ENCODE peak calls at places on chromosome 1, in eight cellular contexts. S is esophagus muscularis mucosa, B is Panc1, N is sigmoid colon, Q is stomach, Y is breast epithelium, K is prostate gland, I is endothelial cell of umbilical vein. D is an unnamed sample.

GRCh38 chr1:57485643-57486042 is 61.8 kb upstream of the DAB1 start:
- DNase-seq in S (no peak), B (no peak), N (no peak), Q (no peak), Y (no peak), K (no peak), I (peak; percentile 19), D (no peak)

GRCh38 chr1:58689167-58689566 is 10.7 kb downstream of the MYSM1 start:
- DNase-seq in S (no peak), B (no peak), N (no peak), Q (no peak), Y (no peak), K (no peak), I (no peak), D (no peak)

GRCh38 chr1:28109639-28110038 is 21.2 kb upstream of the EYA3 start:
- DNase-seq in S (no peak), B (no peak), N (no peak), Q (no peak), Y (no peak), K (no peak), I (no peak), D (no peak)

GRCh38 chr1:208233546-208233945 is 10.6 kb downstream of the PLXNA2 start:
- DNase-seq in S (no peak), B (no peak), N (no peak), Q (peak; percentile 78), Y (no peak), K (peak; percentile 36), I (peak; percentile 54), D (no peak)

GRCh38 chr1:180728472-180729106 is 96.8 kb downstream of the XPR1 start:
- DNase-seq in S (no peak), B (no peak), N (no peak), Q (no peak), Y (no peak), K (no peak), I (no peak), D (no peak)

GRCh38 chr1:27394925-27395324 is 2.5 kb downstream of the GPR3 start:
- DNase-seq in S (no peak), B (no peak), N (no peak), Q (no peak), Y (no peak), K (no peak), I (no peak), D (no peak)

GRCh38 chr1:99177465-99177864 is 86.8 kb upstream of the PLPPR4 start:
- DNase-seq in S (no peak), B (no peak), N (no peak), Q (no peak), Y (no peak), K (no peak), I (no peak), D (no peak)

GRCh38 chr1:3003039-3003940 is 18.0 kb upstream of the ACTRT2 start:
- DNase-seq in S (no peak), B (no peak), N (peak; percentile 36), Q (no peak), Y (no peak), K (no peak), I (no peak), D (no peak)

GRCh38 chr1:85584264-85584781 is 3.8 kb downstream of the CCN1 start:
- DNase-seq in S (peak; percentile 17), B (peak; percentile 99), N (no peak), Q (no peak), Y (no peak), K (no peak), I (peak; percentile 96), D (no peak)

GRCh38 chr1:160722726-160723125 is 11.1 kb upstream of the CD48 start:
- DNase-seq in S (no peak), B (no peak), N (no peak), Q (no peak), Y (no peak), K (no peak), I (no peak), D (no peak)

GRCh38 chr1:47785561-47786271 is 211.5 kb downstream of the TRABD2B start:
- DNase-seq in S (no peak), B (no peak), N (no peak), Q (no peak), Y (no peak), K (no peak), I (no peak), D (no peak)

GRCh38 chr1:116806671-116807070 is 52.4 kb downstream of the CD2 start:
- DNase-seq in S (peak; percentile 82), B (no peak), N (no peak), Q (no peak), Y (no peak), K (no peak), I (no peak), D (no peak)

GRCh38 chr1:107750364-107750959 is 214.5 kb downstream of the VAV3 start:
- DNase-seq in S (no peak), B (peak; percentile 22), N (peak; percentile 70), Q (peak; percentile 69), Y (peak; percentile 31), K (peak; percentile 68), I (peak; percentile 42), D (peak; percentile 60)

GRCh38 chr1:80657707-80658106 is 1143.0 kb upstream of the ADGRL2 start:
- DNase-seq in S (no peak), B (no peak), N (no peak), Q (no peak), Y (no peak), K (no peak), I (no peak), D (no peak)

GRCh38 chr1:52913537-52913936 is 8.0 kb downstream of the ECHDC2 start:
- DNase-seq in S (no peak), B (no peak), N (no peak), Q (no peak), Y (no peak), K (no peak), I (no peak), D (peak; percentile 34)

GRCh38 chr1:178004926-178005391 is 35.1 kb upstream of the SEC16B start:
- DNase-seq in S (no peak), B (peak; percentile 38), N (no peak), Q (no peak), Y (no peak), K (no peak), I (peak; percentile 9), D (no peak)

GRCh38 chr1:218664385-218665170 is 319.4 kb downstream of the TGFB2 start:
- DNase-seq in S (no peak), B (no peak), N (no peak), Q (no peak), Y (no peak), K (no peak), I (peak; percentile 34), D (no peak)

DNA sequence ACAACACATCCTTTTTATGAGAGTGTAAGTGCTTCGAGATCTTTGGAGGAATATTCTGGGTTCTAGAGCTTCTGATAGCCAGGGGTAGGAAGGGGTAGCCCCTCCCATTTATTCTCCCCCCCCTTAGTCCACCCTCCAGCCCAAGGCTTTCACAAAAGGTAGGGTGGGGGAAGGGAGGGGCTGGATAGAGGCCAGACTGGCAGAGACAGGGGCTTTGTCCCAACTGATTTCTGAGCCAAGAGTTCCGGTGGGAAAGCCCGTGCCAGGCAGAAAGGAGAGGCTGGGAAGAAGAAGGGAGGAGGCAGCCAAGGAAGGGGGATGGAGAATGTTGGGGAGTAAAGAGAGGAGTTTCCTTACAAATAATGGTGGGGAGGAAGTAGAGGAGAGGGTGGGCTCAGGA is 3.1 kb downstream of the BCAN start:
- DNase-seq in S (no peak), B (no peak), N (no peak), Q (no peak), Y (no peak), K (no peak), I (no peak), D (no peak)
- H3K27me3 ChIP-seq in S (peaks cover 3% of the 10 kb centered on the region), B (no peaks in the 10 kb centered on the region), N (peaks cover 69% of the 10 kb centered on the region), Q (peaks cover 69% of the 10 kb centered on the region), Y (no peaks in the 10 kb centered on the region), K (peaks cover 20% of the 10 kb centered on the region), I (peaks cover 75% of the 10 kb centered on the region), D (peaks cover 46% of the 10 kb centered on the region)

DNA sequence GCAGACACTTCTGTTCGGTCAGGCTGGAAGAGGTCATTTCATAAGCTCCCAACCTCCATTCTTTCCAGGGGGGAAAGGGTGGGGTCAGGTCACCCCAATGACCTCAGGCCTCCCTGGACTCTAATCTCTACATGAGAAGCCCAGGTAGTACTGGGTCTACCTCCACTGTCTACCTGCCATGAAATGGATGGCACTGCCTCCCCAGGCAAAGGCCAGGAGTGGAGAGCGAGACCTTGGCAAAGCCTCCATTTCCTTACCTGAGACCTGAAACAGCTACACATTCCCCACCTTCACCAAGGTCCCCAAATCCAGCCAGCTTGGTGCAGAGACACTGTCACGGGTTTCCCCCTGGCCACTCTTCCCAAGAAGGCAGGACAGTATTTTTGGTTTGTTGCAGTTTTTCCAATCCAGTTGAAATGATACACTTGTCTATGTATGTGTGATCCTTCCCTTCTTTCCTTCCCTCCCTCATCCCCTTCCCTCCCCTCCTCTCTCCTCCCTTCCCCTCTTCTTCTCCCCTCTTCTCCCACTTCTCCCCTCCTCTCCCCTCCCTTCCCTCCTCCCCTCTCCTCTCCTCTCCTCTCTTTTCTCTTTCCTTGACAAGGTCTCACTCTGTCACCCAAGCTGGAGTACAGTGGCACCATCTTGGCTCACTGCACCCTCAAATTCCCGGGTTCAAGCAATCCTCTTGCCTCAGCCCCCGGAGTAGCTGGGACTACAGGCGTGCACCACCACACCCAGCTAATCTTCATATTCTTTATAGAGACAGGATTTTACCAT is 16.1 kb downstream of the BTG2 start:
- DNase-seq in S (no peak), B (no peak), N (peak; percentile 56), Q (no peak), Y (no peak), K (no peak), I (no peak), D (no peak)
- TF ChIP-seq POLR2AphosphoS5 in S (no peak), B (no peak), N (no peak), Q (no peak), Y (no peak), K (no peak), I (no peak), D (no peak)

GRCh38 chr1:231163831-231164427 is 2.1 kb downstream of the TRIM67 start:
- DNase-seq in S (no peak), B (no peak), N (no peak), Q (no peak), Y (no peak), K (no peak), I (no peak), D (no peak)
- H3K27me3 ChIP-seq in S (peaks cover 10% of the 10 kb centered on the region), B (peaks cover 19% of the 10 kb centered on the region), N (peaks cover 57% of the 10 kb centered on the region), Q (peaks cover 54% of the 10 kb centered on the region), Y (peaks cover 3% of the 10 kb centered on the region), K (peaks cover 19% of the 10 kb centered on the region), I (peaks cover 72% of the 10 kb centered on the region), D (peaks cover 51% of the 10 kb centered on the region)

GRCh38 chr1:89820423-89821321 is at the start of gene LRRC8D:
- DNase-seq in S (peak; percentile 94), B (no peak), N (peak; percentile 90), Q (peak; percentile 86), Y (peak; percentile 66), K (peak; percentile 75), I (peak; percentile 85), D (peak; percentile 92)

GRCh38 chr1:89823679-89824292 is 3.0 kb downstream of the LRRC8D start:
- DNase-seq in S (no peak), B (no peak), N (no peak), Q (no peak), Y (no peak), K (no peak), I (no peak), D (no peak)

GRCh38 chr1:89822109-89822962 is 1.5 kb downstream of the LRRC8D start:
- DNase-seq in S (no peak), B (no peak), N (no peak), Q (no peak), Y (no peak), K (no peak), I (no peak), D (no peak)

GRCh38 chr1:89821322-89822108 is 683 bp downstream of the LRRC8D start:
- DNase-seq in S (no peak), B (no peak), N (peak; percentile 70), Q (peak; percentile 55), Y (no peak), K (peak; percentile 8), I (peak; percentile 31), D (no peak)

GRCh38 chr1:89822999-89823628 is 2.3 kb downstream of the LRRC8D start:
- DNase-seq in S (no peak), B (no peak), N (no peak), Q (no peak), Y (no peak), K (no peak), I (no peak), D (peak; percentile 70)
- TF ChIP-seq POLR2AphosphoS5 in S (no peak), B (no peak), N (no peak), Q (no peak), Y (no peak), K (no peak), I (no peak), D (no peak)